ENCODE peak calls at places on chromosomes 2 and 18, in four cellular contexts. J is Panc1, G is PC-3, K is upper lobe of right lung. Y is an unnamed sample.
A peak's percentile ranks its signal among the peaks of the same experiment; 100 is the strongest.

GRCh38 chr2:150631236-150631603 is 143.8 kb upstream of the RND3 start:
- ATAC-seq in J (no peak), G (no peak), K (no peak), Y (no peak)

GRCh38 chr2:83795777-83796176 is 663.3 kb downstream of the SUCLG1 start:
- ATAC-seq in J (no peak), G (no peak), K (no peak), Y (no peak)

GRCh38 chr18:23250893-23251656 is 115.8 kb downstream of the CABLES1 start:
- ATAC-seq in J (no peak), G (no peak), K (peak; percentile 55), Y (no peak)

GRCh38 chr2:73982140-73982617 is 2.5 kb upstream of the TET3 start:
- ATAC-seq in J (peak; percentile 39), G (peak; percentile 21), K (no peak), Y (no peak)

GRCh38 chr18:30862900-30863299 is 179.6 kb downstream of the DSC3 start:
- ATAC-seq in J (no peak), G (no peak), K (no peak), Y (no peak)

GRCh38 chr18:57649536-57650495 is 28.2 kb upstream of the NARS1 start:
- ATAC-seq in J (no peak), G (peak; percentile 94), K (peak; percentile 68), Y (peak; percentile 94)

GRCh38 chr2:197024206-197024605 is 97.7 kb upstream of the PGAP1 start:
- ATAC-seq in J (no peak), G (peak; percentile 72), K (no peak), Y (no peak)

GRCh38 chr2:10454505-10454904 is 6.4 kb upstream of the ODC1 start:
- ATAC-seq in J (peak; percentile 18), G (no peak), K (no peak), Y (no peak)

GRCh38 chr18:61954347-61954746 is 61.5 kb upstream of the RNF152 start:
- ATAC-seq in J (no peak), G (no peak), K (no peak), Y (no peak)

GRCh38 chr2:26172189-26172865 is 561 bp upstream of the GAREM2 start:
- ATAC-seq in J (peak; percentile 42), G (no peak), K (no peak), Y (no peak)

GRCh38 chr2:162245051-162245450 is 1.8 kb upstream of the FAP start:
- ATAC-seq in J (no peak), G (peak; percentile 9), K (peak; percentile 71), Y (no peak)

GRCh38 chr2:177796644-177797415 is 275.7 kb downstream of the PDE11A start:
- ATAC-seq in J (no peak), G (no peak), K (no peak), Y (no peak)

GRCh38 chr2:176931588-176932563 is 280.7 kb upstream of the HNRNPA3 start:
- ATAC-seq in J (no peak), G (no peak), K (no peak), Y (peak; percentile 94)

GRCh38 chr2:71852141-71852711 is 295.4 kb downstream of the CYP26B1 start:
- ATAC-seq in J (no peak), G (no peak), K (no peak), Y (no peak)

GRCh38 chr2:120463527-120463926 is 117.6 kb downstream of the INHBB start:
- ATAC-seq in J (peak; percentile 64), G (peak; percentile 29), K (no peak), Y (no peak)

GRCh38 chr2:25088817-25089485 is 47.1 kb downstream of the EFR3B start:
- ATAC-seq in J (peak; percentile 16), G (no peak), K (peak; percentile 35), Y (no peak)

GRCh38 chr2:9057939-9058761 is 54.7 kb upstream of the MBOAT2 start:
- ATAC-seq in J (no peak), G (no peak), K (no peak), Y (no peak)